ENCODE peak calls at places on chromosome 1, in six cellular contexts. H, C, M, I, Z and J are unnamed samples.
A peak's percentile ranks its signal among the peaks of the same experiment; 100 is the strongest.

GRCh38 chr1:162885265-162885664 is 24.3 kb upstream of the CCDC190 start:
- DNase-seq in H (no peak), C (no peak), M (no peak), I (no peak), Z (peak; percentile 69), J (no peak)

GRCh38 chr1:12032141-12032710 is 12.9 kb downstream of the MIIP start:
- DNase-seq in H (no peak), C (no peak), M (no peak), I (no peak), Z (no peak), J (no peak)

GRCh38 chr1:65924471-65924870 is 131.8 kb downstream of the PDE4B start:
- DNase-seq in H (no peak), C (peak; percentile 93), M (no peak), I (peak; percentile 10), Z (peak; percentile 59), J (peak; percentile 61)

GRCh38 chr1:63983391-63984256 is 209.8 kb downstream of the ROR1 start:
- DNase-seq in H (no peak), C (no peak), M (no peak), I (no peak), Z (peak; percentile 59), J (no peak)

GRCh38 chr1:110616587-110616986 is 10.4 kb upstream of the KCNA2 start:
- DNase-seq in H (no peak), C (peak; percentile 42), M (no peak), I (peak; percentile 57), Z (peak; percentile 61), J (no peak)

GRCh38 chr1:206128192-206128591 is 11.0 kb upstream of the AVPR1B start:
- DNase-seq in H (no peak), C (no peak), M (no peak), I (no peak), Z (no peak), J (peak; percentile 35)

GRCh38 chr1:233945573-233945972 is 41.1 kb downstream of the SLC35F3 start:
- DNase-seq in H (no peak), C (no peak), M (no peak), I (no peak), Z (no peak), J (no peak)

GRCh38 chr1:44413740-44414139 is 8.7 kb downstream of the RNF220 start:
- DNase-seq in H (no peak), C (no peak), M (no peak), I (no peak), Z (no peak), J (no peak)

GRCh38 chr1:165890684-165891083 is 63.3 kb downstream of the UCK2 start:
- DNase-seq in H (no peak), C (no peak), M (no peak), I (no peak), Z (no peak), J (peak; percentile 48)

GRCh38 chr1:200588698-200589097 is 31.9 kb downstream of the KIF14 start:
- DNase-seq in H (no peak), C (no peak), M (no peak), I (no peak), Z (no peak), J (no peak)